ENCODE peak calls at places on chromosomes 13 and 19, in eight cellular contexts. O, M, R, X, Y, W, U and H are unnamed samples.
A peak's percentile ranks its signal among the peaks of the same experiment; 100 is the strongest.

GRCh38 chr13:98242403-98242802 is 65.3 kb upstream of the RNF113B start:
- ATAC-seq in O (no peak), M (no peak), X (no peak), R (no peak), W (no peak), U (no peak), Y (no peak), H (no peak)

GRCh38 chr19:56350416-56351045 is 35.9 kb upstream of the ZSCAN5A start:
- ATAC-seq in W (peak; percentile 29), U (no peak), X (peak; percentile 28), R (peak; percentile 47), M (no peak), Y (no peak), O (no peak), H (no peak)

GRCh38 chr13:24888291-24888931 is 124.4 kb downstream of the RNF17 start:
- ATAC-seq in R (no peak), O (no peak), M (no peak), X (no peak), U (no peak), W (no peak), Y (no peak), H (peak; percentile 76)

GRCh38 chr13:40576369-40576768 is 90.1 kb downstream of the FOXO1 start:
- ATAC-seq in O (no peak), R (no peak), W (no peak), U (peak; percentile 38), X (no peak), M (peak; percentile 64), Y (no peak), H (no peak)

GRCh38 chr19:45469835-45470146 is 2.0 kb downstream of the FOSB start:
- ATAC-seq in X (peak; percentile 21), O (peak; percentile 54), W (peak; percentile 67), Y (no peak), R (no peak), M (peak; percentile 23), U (peak; percentile 35), H (peak; percentile 66)

GRCh38 chr19:12891553-12892021 is 627 bp downstream of the GCDH start:
- ATAC-seq in X (no peak), O (peak; percentile 1), W (no peak), M (no peak), Y (no peak), R (no peak), U (no peak), H (no peak)

GRCh38 chr13:78601886-78602560 is 1.3 kb downstream of the POU4F1 start:
- ATAC-seq in O (no peak), R (no peak), U (no peak), X (no peak), W (no peak), M (no peak), Y (no peak), H (no peak)

GRCh38 chr13:43597599-43597945 is 189.2 kb downstream of the ENOX1 start:
- ATAC-seq in O (no peak), Y (no peak), M (no peak), W (no peak), U (no peak), R (no peak), X (no peak), H (peak; percentile 28)

GRCh38 chr19:7871530-7872305 is 2.5 kb downstream of the PRR36 start:
- ATAC-seq in M (peak; percentile 2), U (no peak), R (peak; percentile 0), O (peak; percentile 10), W (peak; percentile 28), Y (no peak), X (no peak), H (peak; percentile 28)

GRCh38 chr19:10593820-10594637 is 6.9 kb upstream of the AP1M2 start:
- ATAC-seq in O (no peak), Y (no peak), W (no peak), M (no peak), R (peak; percentile 52), X (no peak), U (no peak), H (peak; percentile 87)

GRCh38 chr19:21593934-21594844 is 88.8 kb downstream of the ZNF429 start:
- ATAC-seq in M (no peak), R (no peak), W (no peak), O (no peak), U (no peak), X (no peak), Y (no peak), H (no peak)

GRCh38 chr19:30802424-30803013 is 430.3 kb downstream of the ZNF536 start:
- ATAC-seq in U (no peak), M (no peak), R (no peak), O (no peak), W (no peak), X (no peak), Y (no peak), H (no peak)